ENCODE peak calls at places on chromosomes 4 and X, in five cellular contexts. C is kidney, W is gastrocnemius medialis, Y is astrocyte, F is endodermal cell. Z is an unnamed sample.

GRCh38 chr4:112897548-112897947 is 151.9 kb upstream of the ANK2 start:
- DNase-seq in C (no peak), W (no peak), Y (no peak), F (no peak), Z (no peak)

GRCh38 chrX:104707572-104707971 is 141.6 kb downstream of the IL1RAPL2 start:
- DNase-seq in C (no peak), W (no peak), Y (no peak), F (no peak), Z (no peak)

GRCh38 chr4:182344968-182345367 is 101.8 kb downstream of the TENM3 start:
- DNase-seq in C (no peak), W (no peak), Y (no peak), F (no peak), Z (no peak)

GRCh38 chr4:123397276-123398150 is 918 bp downstream of the SPRY1 start:
- DNase-seq in C (peak; percentile 83), W (peak; percentile 70), Y (peak; percentile 31), F (peak; percentile 87), Z (peak; percentile 42)

GRCh38 chr4:16745009-16745408 is 153.4 kb downstream of the LDB2 start:
- DNase-seq in C (no peak), W (no peak), Y (peak; percentile 82), F (no peak), Z (peak; percentile 64)

GRCh38 chrX:48919360-48919821 is 567 bp upstream of the PIM2 start:
- DNase-seq in C (peak; percentile 75), W (no peak), Y (no peak), F (peak; percentile 83), Z (no peak)

GRCh38 chr4:167956676-167957075 is 135.7 kb upstream of the ANXA10 start:
- DNase-seq in C (no peak), W (no peak), Y (peak; percentile 3), F (no peak), Z (no peak)

GRCh38 chrX:48613502-48614160 is 16.3 kb downstream of the WDR13 start:
- DNase-seq in C (no peak), W (no peak), Y (peak; percentile 6), F (no peak), Z (no peak)

GRCh38 chrX:7201481-7201880 is 53.5 kb upstream of the PUDP start:
- DNase-seq in C (no peak), W (no peak), Y (no peak), F (no peak), Z (no peak)

GRCh38 chrX:39445336-39445735 is 644.1 kb downstream of the MID1IP1 start:
- DNase-seq in C (no peak), W (no peak), Y (no peak), F (peak; percentile 91), Z (no peak)

GRCh38 chr4:43776371-43776770 is 672.2 kb downstream of the KCTD8 start:
- DNase-seq in C (no peak), W (no peak), Y (no peak), F (no peak), Z (no peak)

GRCh38 chr4:120829113-120829831 is 93.3 kb downstream of the PRDM5 start:
- DNase-seq in C (no peak), W (no peak), Y (no peak), F (no peak), Z (no peak)

GRCh38 chr4:173527103-173527876 is 2.7 kb downstream of the HAND2 start:
- DNase-seq in C (no peak), W (no peak), Y (no peak), F (peak; percentile 92), Z (no peak)

GRCh38 chr4:142036795-142037583 is 400.6 kb downstream of the IL15 start:
- DNase-seq in C (no peak), W (no peak), Y (peak; percentile 62), F (no peak), Z (no peak)

GRCh38 chr4:113837397-113837796 is 75.9 kb upstream of the CAMK2D start:
- DNase-seq in C (no peak), W (no peak), Y (peak; percentile 87), F (no peak), Z (no peak)

GRCh38 chr4:26130173-26130572 is 190.6 kb upstream of the RBPJ start:
- DNase-seq in C (no peak), W (no peak), Y (no peak), F (no peak), Z (no peak)

GRCh38 chr4:150572704-150573504 is 9.0 kb upstream of the MAB21L2 start:
- DNase-seq in C (no peak), W (no peak), Y (no peak), F (no peak), Z (no peak)

GRCh38 chr4:45467157-45467556 is 656.7 kb downstream of the GABRG1 start:
- DNase-seq in C (no peak), W (no peak), Y (no peak), F (no peak), Z (no peak)

GRCh38 chr4:45475490-45475889 is 648.4 kb downstream of the GABRG1 start:
- DNase-seq in C (no peak), W (no peak), Y (no peak), F (no peak), Z (no peak)

GRCh38 chr4:45477311-45477733 is 646.5 kb downstream of the GABRG1 start:
- DNase-seq in C (peak; percentile 50), W (no peak), Y (no peak), F (no peak), Z (no peak)

GRCh38 chr4:45471335-45471734 is 652.5 kb downstream of the GABRG1 start:
- DNase-seq in C (peak; percentile 50), W (no peak), Y (no peak), F (no peak), Z (no peak)

DNA sequence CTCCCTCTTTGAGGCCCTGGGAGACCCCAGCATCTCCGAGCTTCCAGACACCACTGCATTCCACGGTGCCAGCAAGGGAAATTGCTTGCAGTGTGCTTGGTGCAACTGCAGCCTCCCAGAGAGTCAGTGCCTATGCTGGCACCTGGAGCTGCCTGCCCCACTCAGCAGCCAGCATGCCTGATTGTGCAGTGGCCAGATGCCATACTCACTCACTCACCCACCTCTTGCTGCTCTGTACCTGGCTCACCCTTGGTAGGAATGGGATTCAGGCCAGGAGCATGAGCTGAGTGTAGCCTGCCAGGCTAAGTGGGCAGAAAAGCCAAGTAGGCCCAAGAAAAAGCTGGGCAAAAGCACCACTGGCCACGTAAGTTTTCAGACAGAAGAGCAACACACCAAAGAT is 651.4 kb downstream of the GABRG1 start:
- DNase-seq in C (no peak), W (no peak), Y (no peak), F (no peak), Z (no peak)
- TF ChIP-seq CTCF in C (no peak), W (no peak), Y (no peak), F (no peak), Z (no peak)

GRCh38 chr4:118993329-118993728 is 104.7 kb downstream of the SYNPO2 start:
- DNase-seq in C (no peak), W (no peak), Y (no peak), F (no peak), Z (no peak)

GRCh38 chr4:118992149-118992548 is 103.5 kb downstream of the SYNPO2 start:
- DNase-seq in C (no peak), W (no peak), Y (no peak), F (no peak), Z (no peak)

GRCh38 chr4:118991686-118992085 is 103.0 kb downstream of the SYNPO2 start:
- DNase-seq in C (no peak), W (no peak), Y (no peak), F (no peak), Z (no peak)

GRCh38 chr4:118995693-118996391 is 107.2 kb downstream of the SYNPO2 start:
- DNase-seq in C (no peak), W (no peak), Y (no peak), F (no peak), Z (no peak)

GRCh38 chr4:118994030-118994429 is 105.4 kb downstream of the SYNPO2 start:
- DNase-seq in C (no peak), W (peak; percentile 83), Y (no peak), F (no peak), Z (no peak)
- H3K4me1 ChIP-seq in C (no peaks in the 10 kb centered on the region), W (peaks cover 70% of the 10 kb centered on the region), Y (peaks cover 6% of the 10 kb centered on the region), F (no peaks in the 10 kb centered on the region), Z (peaks cover 8% of the 10 kb centered on the region)

GRCh38 chr4:186726440-186727148 is 2.9 kb upstream of the FAT1 start:
- DNase-seq in C (peak; percentile 89), W (no peak), Y (peak; percentile 71), F (peak; percentile 92), Z (peak; percentile 70)
- TF ChIP-seq CTCF in C (no peak), W (no peak), Y (no peak), F (no peak), Z (no peak)

DNA sequence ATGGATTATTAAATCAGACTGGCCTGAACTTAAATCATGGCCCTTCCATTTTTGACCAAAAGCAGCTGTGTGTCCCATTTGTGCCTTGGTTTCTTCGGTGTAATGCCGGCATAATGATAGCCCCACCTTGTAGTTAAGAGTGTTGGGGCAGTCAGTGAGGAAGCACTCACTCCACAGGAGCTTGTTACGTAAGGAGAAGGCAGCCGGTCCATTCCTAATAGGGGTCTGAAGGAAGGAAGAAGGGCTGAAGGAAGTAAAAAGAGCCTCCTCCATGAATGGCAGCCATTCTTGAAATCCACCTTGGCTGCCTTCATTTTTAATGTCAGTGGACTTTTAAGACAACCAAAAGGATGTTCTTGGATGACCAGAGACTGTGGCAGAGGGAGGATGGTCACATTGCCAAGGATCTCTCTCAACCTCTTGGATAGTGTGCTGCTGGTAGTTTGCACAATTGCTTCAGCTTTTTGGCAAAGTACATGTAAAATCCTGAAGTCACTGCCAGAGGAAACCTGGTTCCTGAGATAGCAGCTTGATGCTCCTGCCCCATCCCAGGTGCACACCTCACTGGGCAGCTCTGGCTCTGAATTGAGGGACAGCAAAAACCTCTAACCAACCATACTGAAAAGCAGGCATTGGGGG is 113.5 kb downstream of the PTTG2 start:
- DNase-seq in C (no peak), W (no peak), Y (no peak), F (no peak), Z (no peak)
- H3K4me1 ChIP-seq in C (peaks cover 17% of the 10 kb centered on the region), W (peaks cover 34% of the 10 kb centered on the region), Y (peaks cover 10% of the 10 kb centered on the region), F (peaks cover 8% of the 10 kb centered on the region), Z (no peaks in the 10 kb centered on the region)

GRCh38 chrX:132677233-132677716 is 188.4 kb upstream of the MBNL3 start:
- DNase-seq in C (no peak), W (no peak), Y (no peak), F (no peak), Z (no peak)

GRCh38 chrX:132676102-132676501 is 187.3 kb upstream of the MBNL3 start:
- DNase-seq in C (no peak), W (no peak), Y (no peak), F (peak; percentile 67), Z (no peak)

GRCh38 chrX:132671229-132671641 is 182.4 kb upstream of the MBNL3 start:
- DNase-seq in C (no peak), W (no peak), Y (peak; percentile 8), F (peak; percentile 63), Z (no peak)

GRCh38 chrX:132676561-132677186 is 187.8 kb upstream of the MBNL3 start:
- DNase-seq in C (no peak), W (no peak), Y (no peak), F (peak; percentile 59), Z (no peak)
- TF ChIP-seq CTCF in C (no peak), W (no peak), Y (no peak), F (peak; percentile 71), Z (no peak)

DNA sequence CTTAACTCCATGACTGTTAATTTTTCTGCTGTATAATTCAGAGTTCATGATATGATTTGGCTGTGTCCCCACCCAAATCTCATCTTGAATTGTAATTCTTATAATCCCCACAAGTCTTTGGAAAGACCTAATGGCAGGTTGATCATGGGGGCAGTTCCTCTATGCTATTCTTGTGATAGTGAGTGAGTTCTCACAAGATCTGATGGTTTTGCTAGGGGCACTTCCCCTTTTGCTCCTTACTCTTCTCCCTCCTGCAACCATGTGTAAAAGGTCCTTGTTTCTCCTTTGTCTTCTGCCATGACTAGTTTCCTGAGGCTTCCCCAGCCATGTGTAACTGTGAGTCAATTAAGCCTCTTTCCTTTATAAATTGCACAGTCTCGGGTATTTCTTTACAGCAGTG is 1751.9 kb downstream of the ARAP2 start:
- DNase-seq in C (no peak), W (no peak), Y (no peak), F (no peak), Z (no peak)
- H3K4me1 ChIP-seq in C (no peaks in the 10 kb centered on the region), W (no peaks in the 10 kb centered on the region), Y (no peaks in the 10 kb centered on the region), F (no peaks in the 10 kb centered on the region), Z (no peaks in the 10 kb centered on the region)